ENCODE peak calls at places on chromosomes 5 and 9, in nine cellular contexts. P is ovary, D is Peyer's patch, Q is A549, W is HCT116, F is H1, B is body of pancreas, S is suprapubic skin, T is IMR-90. A is an unnamed sample.

GRCh38 chr9:116555102-116555501 is 132.0 kb upstream of the TRIM32 start:
- DNase-seq in P (no peak), F (no peak), Q (no peak), T (no peak), B (no peak), S (no peak), D (no peak), W (no peak), A (no peak)

GRCh38 chr9:34380511-34381315 is 4.0 kb upstream of the MYORG start:
- DNase-seq in B (peak; percentile 83), D (peak; percentile 96), W (no peak), Q (peak; percentile 90), T (peak; percentile 62), S (no peak), P (peak; percentile 77), F (no peak), A (no peak)

GRCh38 chr9:26955222-26955903 is 849 bp upstream of the IFT74 start:
- DNase-seq in W (no peak), S (no peak), D (no peak), F (no peak), T (no peak), B (no peak), P (no peak), Q (no peak), A (no peak)

GRCh38 chr9:120929392-120929791 is 2.8 kb upstream of the TRAF1 start:
- DNase-seq in T (no peak), S (no peak), W (no peak), P (no peak), B (no peak), Q (no peak), D (no peak), F (no peak), A (no peak)

GRCh38 chr5:25453500-25453899 is 808.7 kb upstream of the CDH10 start:
- DNase-seq in S (no peak), F (no peak), W (no peak), Q (no peak), T (no peak), D (no peak), P (no peak), B (no peak), A (no peak)

GRCh38 chr9:133584559-133585476 is 24.4 kb downstream of the FAM163B start:
- DNase-seq in P (no peak), B (no peak), D (no peak), W (no peak), T (no peak), S (no peak), F (no peak), Q (no peak), A (no peak)

GRCh38 chr9:114177423-114178064 is 22.2 kb downstream of the COL27A1 start:
- DNase-seq in P (no peak), D (no peak), S (no peak), B (no peak), Q (peak; percentile 26), F (no peak), T (peak; percentile 76), W (no peak), A (peak; percentile 65)

GRCh38 chr5:66620711-66621110 is 24.5 kb downstream of the MAST4 start:
- DNase-seq in P (no peak), Q (no peak), W (no peak), B (no peak), T (no peak), S (no peak), D (no peak), F (no peak), A (no peak)

GRCh38 chr5:86971034-86971511 is 296.6 kb upstream of the RASA1 start:
- DNase-seq in B (no peak), F (no peak), S (no peak), P (no peak), T (peak; percentile 27), W (peak; percentile 18), Q (no peak), D (no peak), A (no peak)

GRCh38 chr5:149113669-149114068 is 27.6 kb upstream of the ABLIM3 start:
- DNase-seq in D (no peak), P (no peak), T (peak; percentile 84), Q (no peak), S (no peak), F (no peak), B (no peak), W (no peak), A (no peak)

GRCh38 chr5:139660105-139660915 is 12.2 kb downstream of the CXXC5 start:
- DNase-seq in T (no peak), Q (no peak), D (peak; percentile 84), P (no peak), S (no peak), B (peak; percentile 95), W (no peak), F (no peak), A (peak; percentile 78)

GRCh38 chr5:90201923-90202322 is 207.6 kb downstream of the CETN3 start:
- DNase-seq in S (no peak), T (no peak), B (no peak), Q (no peak), D (no peak), W (peak; percentile 42), F (no peak), P (no peak), A (peak; percentile 9)

GRCh38 chr9:97564291-97565175 is 63.1 kb downstream of the TMOD1 start:
- DNase-seq in D (no peak), S (no peak), P (no peak), B (peak; percentile 36), Q (peak; percentile 21), F (no peak), W (no peak), T (peak; percentile 78), A (peak; percentile 95)

GRCh38 chr5:154631141-154631540 is 124.0 kb upstream of the LARP1 start:
- DNase-seq in F (no peak), P (no peak), T (no peak), W (no peak), S (peak; percentile 44), B (no peak), D (no peak), Q (no peak), A (no peak)

GRCh38 chr9:83307051-83307724 is 231.0 kb downstream of the FRMD3 start:
- DNase-seq in Q (no peak), B (no peak), P (no peak), S (no peak), D (no peak), T (no peak), W (no peak), F (no peak), A (no peak)

DNA sequence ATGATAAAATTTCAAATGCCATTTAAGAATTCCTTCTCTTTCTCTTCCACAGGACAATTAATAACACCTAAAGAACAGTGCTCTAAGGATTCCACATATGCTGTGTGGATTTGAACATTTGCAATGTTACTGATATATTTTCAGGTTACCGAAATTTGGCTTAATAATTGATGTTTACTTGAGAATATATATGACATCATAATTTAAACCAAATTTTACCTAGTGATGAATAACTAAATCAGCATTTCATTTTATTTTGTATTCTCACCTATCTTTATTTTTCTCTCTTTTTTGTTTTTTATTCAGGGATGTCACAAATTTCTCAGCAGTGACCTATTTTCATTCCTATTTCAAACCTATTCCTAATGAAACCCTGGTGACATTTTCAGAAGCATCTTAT is 429.6 kb downstream of the SLCO4C1 start:
- DNase-seq in F (no peak), S (no peak), Q (no peak), D (no peak), P (no peak), B (no peak), T (no peak), W (no peak), A (no peak)
- TF ChIP-seq POLR2A in F (no peak), S (no peak), Q (no peak), D (no peak), P (no peak), B (no peak), T (no peak), W (no peak), A (no peak)

GRCh38 chr5:122845253-122846050 is at the start of gene SNX24:
- DNase-seq in W (peak; percentile 34), D (peak; percentile 95), T (peak; percentile 56), B (peak; percentile 82), Q (peak; percentile 81), S (peak; percentile 86), F (peak; percentile 33), P (peak; percentile 83), A (peak; percentile 73)
- TF ChIP-seq POLR2A in W (peak; percentile 72), D (peak; percentile 72), T (peak; percentile 53), B (peak; percentile 74), Q (peak; percentile 73), S (peak; percentile 14), F (peak; percentile 62), P (peak; percentile 23), A (peak; percentile 79)

GRCh38 chr5:95858023-95858461 is 35.5 kb upstream of the GLRX start:
- DNase-seq in P (no peak), F (no peak), W (no peak), Q (no peak), T (peak; percentile 93), S (peak; percentile 84), B (peak; percentile 34), D (no peak), A (peak; percentile 65)

GRCh38 chr5:95856501-95856981 is 34.0 kb upstream of the GLRX start:
- DNase-seq in F (no peak), W (no peak), Q (no peak), D (no peak), B (no peak), T (no peak), S (no peak), P (no peak), A (no peak)

GRCh38 chr5:95859327-95860060 is 37.0 kb upstream of the GLRX start:
- DNase-seq in W (no peak), B (peak; percentile 43), T (no peak), D (no peak), F (no peak), P (no peak), Q (no peak), S (no peak), A (no peak)

GRCh38 chr5:95857185-95857945 is 34.8 kb upstream of the GLRX start:
- DNase-seq in P (peak; percentile 42), B (peak; percentile 79), D (no peak), T (peak; percentile 91), S (peak; percentile 81), W (no peak), Q (no peak), F (no peak), A (no peak)

DNA sequence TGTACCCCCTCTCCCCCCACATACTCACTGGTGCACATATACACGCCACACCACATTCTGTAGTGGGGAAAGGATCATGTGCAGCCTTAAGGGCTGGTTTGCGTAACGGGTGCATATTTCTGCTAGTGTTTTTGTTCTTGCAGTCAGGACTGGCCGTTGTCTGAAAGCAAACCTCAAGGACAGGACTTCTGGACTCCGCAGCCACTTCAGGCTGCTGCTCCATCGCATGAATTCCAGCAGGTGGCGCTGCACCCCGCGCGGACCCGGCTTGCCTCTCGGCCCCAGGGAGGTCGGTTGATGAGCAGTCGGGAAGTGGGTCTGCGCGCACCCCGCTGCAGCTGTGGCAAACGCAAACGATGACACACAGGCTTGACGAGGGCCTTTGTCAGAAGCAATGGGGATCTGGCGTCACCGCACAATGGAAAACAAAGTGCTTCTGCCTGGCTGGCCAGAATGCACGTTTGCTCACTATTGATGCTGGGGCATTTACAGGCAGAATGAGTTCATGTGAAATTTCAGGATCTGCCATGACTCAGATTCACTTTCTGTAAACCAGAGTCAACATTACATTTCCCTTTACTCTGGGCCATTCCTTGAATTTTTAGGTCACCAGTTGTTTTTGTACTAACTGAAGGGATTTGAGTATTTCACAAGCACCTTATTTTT is 36.3 kb upstream of the GLRX start:
- DNase-seq in Q (peak; percentile 95), B (peak; percentile 86), T (peak; percentile 100), W (peak; percentile 71), D (peak; percentile 92), P (peak; percentile 90), S (peak; percentile 95), F (peak; percentile 82), A (peak; percentile 85)
- TF ChIP-seq POLR2A in Q (no peak), B (peak; percentile 42), T (peak; percentile 42), W (no peak), D (no peak), P (peak; percentile 34), S (no peak), F (no peak), A (peak; percentile 20)

GRCh38 chr9:122904823-122905710 is at the start of gene RC3H2:
- DNase-seq in F (peak; percentile 100), S (peak; percentile 100), T (peak; percentile 100), Q (peak; percentile 94), P (peak; percentile 99), B (peak; percentile 98), D (peak; percentile 95), W (peak; percentile 100), A (peak; percentile 97)
- TF ChIP-seq POLR2A in F (peak; percentile 95), S (peak; percentile 92), T (peak; percentile 83), Q (peak; percentile 87), P (peak; percentile 93), B (peak; percentile 92), D (peak; percentile 91), W (peak; percentile 85), A (peak; percentile 92)

A was measured in H54.